ENCODE peak calls at places on chromosomes 5 and 9, in five cellular contexts. One of them, this sample, is unnamed.

GRCh38 chr9:135067091-135067710 is 20.3 kb upstream of the OLFM1 start:
- DNase-seq in GM20000: no peak
- DNase-seq in B cell: no peak
- DNase-seq in NCI-H1436: no peak
- DNase-seq in IMR-90: no peak
- DNase-seq in this sample: no peak

GRCh38 chr5:110376281-110376916 is 350.1 kb downstream of the TMEM232 start:
- DNase-seq in NCI-H1436: no peak
- DNase-seq in B cell: no peak
- DNase-seq in IMR-90: no peak
- DNase-seq in GM20000: no peak
- DNase-seq in this sample: no peak

GRCh38 chr9:93575706-93576295 is 583 bp upstream of the PHF2 start:
- DNase-seq in B cell: peak; percentile 70
- DNase-seq in IMR-90: peak; percentile 16
- DNase-seq in NCI-H1436: no peak
- DNase-seq in GM20000: peak; percentile 83
- DNase-seq in this sample: no peak

GRCh38 chr9:75988663-75989062 is 98.2 kb downstream of the PCSK5 start:
- DNase-seq in GM20000: no peak
- DNase-seq in NCI-H1436: no peak
- DNase-seq in B cell: no peak
- DNase-seq in IMR-90: no peak
- DNase-seq in this sample: no peak

GRCh38 chr9:95131023-95131943 is 186.2 kb downstream of the FANCC start:
- DNase-seq in NCI-H1436: peak; percentile 60
- DNase-seq in B cell: peak; percentile 45
- DNase-seq in IMR-90: peak; percentile 60
- DNase-seq in GM20000: peak; percentile 75
- DNase-seq in this sample: peak; percentile 32

GRCh38 chr5:36162810-36163486 is 11.0 kb downstream of the SKP2 start:
- DNase-seq in IMR-90: no peak
- DNase-seq in B cell: no peak
- DNase-seq in NCI-H1436: no peak
- DNase-seq in GM20000: no peak
- DNase-seq in this sample: no peak

GRCh38 chr9:127913682-127914081 is 3.2 kb downstream of the ST6GALNAC4 start:
- DNase-seq in B cell: no peak
- DNase-seq in GM20000: no peak
- DNase-seq in IMR-90: no peak
- DNase-seq in NCI-H1436: no peak
- DNase-seq in this sample: no peak

GRCh38 chr5:54718647-54719046 is 201.1 kb downstream of the SNX18 start:
- DNase-seq in NCI-H1436: no peak
- DNase-seq in GM20000: no peak
- DNase-seq in IMR-90: no peak
- DNase-seq in B cell: no peak
- DNase-seq in this sample: no peak

GRCh38 chr5:107874810-107875209 is 204.1 kb upstream of the EFNA5 start:
- DNase-seq in NCI-H1436: no peak
- DNase-seq in B cell: no peak
- DNase-seq in IMR-90: peak; percentile 52
- DNase-seq in GM20000: no peak
- DNase-seq in this sample: no peak

GRCh38 chr9:33162721-33163311 is 4.3 kb downstream of the B4GALT1 start:
- DNase-seq in GM20000: no peak
- DNase-seq in B cell: no peak
- DNase-seq in NCI-H1436: no peak
- DNase-seq in IMR-90: peak; percentile 79
- DNase-seq in this sample: no peak

GRCh38 chr9:83138422-83139135 is 75.6 kb upstream of the RASEF start:
- DNase-seq in B cell: no peak
- DNase-seq in IMR-90: no peak
- DNase-seq in GM20000: no peak
- DNase-seq in NCI-H1436: no peak
- DNase-seq in this sample: no peak

GRCh38 chr5:168468836-168469235 is 17.4 kb upstream of the RARS1 start:
- DNase-seq in NCI-H1436: no peak
- DNase-seq in IMR-90: peak; percentile 93
- DNase-seq in GM20000: no peak
- DNase-seq in B cell: no peak
- DNase-seq in this sample: no peak

GRCh38 chr5:119070578-119070827 is 384 bp upstream of the DMXL1 start:
- DNase-seq in IMR-90: no peak
- DNase-seq in NCI-H1436: peak; percentile 88
- DNase-seq in GM20000: no peak
- DNase-seq in B cell: no peak
- DNase-seq in this sample: peak; percentile 47

GRCh38 chr5:179608131-179608581 is 15.3 kb downstream of the HNRNPH1 start:
- DNase-seq in IMR-90: no peak
- DNase-seq in NCI-H1436: no peak
- DNase-seq in GM20000: no peak
- DNase-seq in B cell: no peak
- DNase-seq in this sample: no peak

GRCh38 chr5:42230839-42231238 is 192.4 kb upstream of the GHR start:
- DNase-seq in IMR-90: no peak
- DNase-seq in GM20000: no peak
- DNase-seq in NCI-H1436: no peak
- DNase-seq in B cell: no peak
- DNase-seq in this sample: no peak

GRCh38 chr5:143698534-143698933 is 113.4 kb upstream of the HMHB1 start:
- DNase-seq in IMR-90: no peak
- DNase-seq in NCI-H1436: no peak
- DNase-seq in GM20000: no peak
- DNase-seq in B cell: no peak
- DNase-seq in this sample: no peak

GRCh38 chr5:31860726-31861432 is 221.9 kb downstream of the PDZD2 start:
- DNase-seq in IMR-90: no peak
- DNase-seq in NCI-H1436: no peak
- DNase-seq in B cell: no peak
- DNase-seq in GM20000: no peak
- DNase-seq in this sample: no peak

GRCh38 chr5:669111-669841 is 23.9 kb downstream of the TPPP start:
- DNase-seq in NCI-H1436: no peak
- DNase-seq in IMR-90: no peak
- DNase-seq in B cell: peak; percentile 60
- DNase-seq in GM20000: peak; percentile 68
- DNase-seq in this sample: no peak

GRCh38 chr9:108125541-108125940 is 636.0 kb upstream of the KLF4 start:
- DNase-seq in IMR-90: no peak
- DNase-seq in NCI-H1436: no peak
- DNase-seq in B cell: no peak
- DNase-seq in GM20000: no peak
- DNase-seq in this sample: no peak

GRCh38 chr9:113911850-113912249 is 35.7 kb downstream of the ZNF618 start:
- DNase-seq in NCI-H1436: no peak
- DNase-seq in IMR-90: no peak
- DNase-seq in B cell: no peak
- DNase-seq in GM20000: no peak
- DNase-seq in this sample: no peak

GRCh38 chr9:77989437-77989836 is 42.2 kb downstream of the GNAQ start:
- DNase-seq in NCI-H1436: no peak
- DNase-seq in GM20000: no peak
- DNase-seq in B cell: no peak
- DNase-seq in IMR-90: no peak
- DNase-seq in this sample: no peak

GRCh38 chr5:13943691-13944090 is 797 bp downstream of the DNAH5 start:
- DNase-seq in B cell: no peak
- DNase-seq in IMR-90: no peak
- DNase-seq in NCI-H1436: no peak
- DNase-seq in GM20000: no peak
- DNase-seq in this sample: no peak

GRCh38 chr5:108654042-108654441 is 93.7 kb upstream of the FER start:
- DNase-seq in B cell: no peak
- DNase-seq in GM20000: no peak
- DNase-seq in IMR-90: peak; percentile 70
- DNase-seq in NCI-H1436: no peak
- DNase-seq in this sample: no peak

GRCh38 chr5:177610770-177611445 is 11.0 kb downstream of the B4GALT7 start:
- DNase-seq in NCI-H1436: no peak
- DNase-seq in GM20000: no peak
- DNase-seq in B cell: no peak
- DNase-seq in IMR-90: no peak
- DNase-seq in this sample: no peak

GRCh38 chr5:3287516-3287915 is 308.1 kb upstream of the IRX1 start:
- DNase-seq in NCI-H1436: no peak
- DNase-seq in GM20000: no peak
- DNase-seq in IMR-90: no peak
- DNase-seq in B cell: no peak
- DNase-seq in this sample: no peak

This sample was measured in NCI-H2107.